ENCODE peak calls at places on chromosomes 4 and X, in five cellular contexts. Z is HepG2, E is HL-60, V is HCT116, J is prostate gland. C is an unnamed sample.

GRCh38 chrX:39935414-39936064 is 162.2 kb downstream of the BCOR start:
- DNase-seq in Z (peak; percentile 42), E (no peak), V (no peak), J (no peak), C (no peak)

GRCh38 chr4:44493924-44494323 is 45.3 kb upstream of the KCTD8 start:
- DNase-seq in Z (peak; percentile 20), E (no peak), V (no peak), J (no peak), C (no peak)

GRCh38 chrX:1178580-1179057 is 33.8 kb downstream of the CRLF2 start:
- DNase-seq in Z (no peak), E (no peak), V (no peak), J (no peak), C (no peak)

GRCh38 chrX:115339441-115340025 is 50.0 kb downstream of the LUZP4 start:
- DNase-seq in Z (no peak), E (no peak), V (no peak), J (no peak), C (no peak)

GRCh38 chrX:70509078-70509477 is 64.4 kb downstream of the DLG3 start:
- DNase-seq in Z (no peak), E (no peak), V (no peak), J (no peak), C (no peak)

GRCh38 chrX:74277846-74278245 is 26.1 kb upstream of the ZCCHC13 start:
- DNase-seq in Z (no peak), E (no peak), V (no peak), J (no peak), C (no peak)

GRCh38 chr4:140707325-140707724 is 48.9 kb downstream of the TBC1D9 start:
- DNase-seq in Z (no peak), E (no peak), V (no peak), J (no peak), C (no peak)

GRCh38 chrX:25083661-25084060 is 67.9 kb upstream of the ARX start:
- DNase-seq in Z (no peak), E (no peak), V (no peak), J (no peak), C (no peak)

GRCh38 chr4:5982156-5982973 is 35.9 kb downstream of the C4orf50 start:
- DNase-seq in Z (no peak), E (no peak), V (no peak), J (no peak), C (no peak)

GRCh38 chr4:138707746-138708145 is 307.8 kb upstream of the NOCT start:
- DNase-seq in Z (no peak), E (no peak), V (no peak), J (no peak), C (no peak)

GRCh38 chr4:121669163-121669550 is 27.6 kb downstream of the ANXA5 start:
- DNase-seq in Z (no peak), E (no peak), V (no peak), J (no peak), C (no peak)

GRCh38 chrX:1385251-1385794 is 6.6 kb downstream of the SLC25A6 start:
- DNase-seq in Z (no peak), E (no peak), V (no peak), J (no peak), C (no peak)

GRCh38 chr4:27490315-27490714 is 629.7 kb downstream of the STIM2 start:
- DNase-seq in Z (no peak), E (no peak), V (no peak), J (no peak), C (no peak)

GRCh38 chr4:152159773-152160172 is 376.1 kb downstream of the FBXW7 start:
- DNase-seq in Z (no peak), E (no peak), V (no peak), J (no peak), C (no peak)

GRCh38 chrX:39162322-39162721 is 361.1 kb downstream of the MID1IP1 start:
- DNase-seq in Z (no peak), E (no peak), V (no peak), J (no peak), C (no peak)

GRCh38 chr4:100165809-100166208 is 24.5 kb downstream of the DDIT4L start:
- DNase-seq in Z (no peak), E (peak; percentile 58), V (no peak), J (no peak), C (no peak)

GRCh38 chr4:19408488-19408887 is 843.2 kb upstream of the SLIT2 start:
- DNase-seq in Z (no peak), E (no peak), V (no peak), J (no peak), C (no peak)

GRCh38 chr4:43356786-43357185 is 464.3 kb downstream of the GRXCR1 start:
- DNase-seq in Z (peak; percentile 88), E (no peak), V (no peak), J (no peak), C (no peak)

GRCh38 chr4:6848717-6849305 is 60.8 kb upstream of the TBC1D14 start:
- DNase-seq in Z (no peak), E (no peak), V (no peak), J (no peak), C (no peak)

GRCh38 chrX:40544343-40545250 is 36.2 kb upstream of the ATP6AP2 start:
- DNase-seq in Z (peak; percentile 16), E (no peak), V (no peak), J (peak; percentile 5), C (no peak)

GRCh38 chr4:41373221-41373620 is 116.5 kb downstream of the UCHL1 start:
- DNase-seq in Z (no peak), E (no peak), V (no peak), J (no peak), C (no peak)

GRCh38 chr4:68589790-68590189 is 13.7 kb upstream of the UGT2B17 start:
- DNase-seq in Z (no peak), E (no peak), V (no peak), J (no peak), C (no peak)

GRCh38 chr4:182015893-182016292 is 227.3 kb upstream of the TENM3 start:
- DNase-seq in Z (no peak), E (no peak), V (no peak), J (no peak), C (no peak)

GRCh38 chrX:97039363-97040029 is 155.8 kb downstream of the RPA4 start:
- DNase-seq in Z (no peak), E (no peak), V (no peak), J (peak; percentile 8), C (no peak)

GRCh38 chr4:55635760-55636621 is at the start of gene NMU:
- DNase-seq in Z (peak; percentile 13), E (no peak), V (peak; percentile 67), J (peak; percentile 8), C (no peak)

GRCh38 chr4:16075061-16075460 is 8.8 kb downstream of the PROM1 start:
- DNase-seq in Z (no peak), E (no peak), V (no peak), J (no peak), C (no peak)

GRCh38 chr4:168695288-168695687 is 198.4 kb downstream of the PALLD start:
- DNase-seq in Z (no peak), E (no peak), V (no peak), J (no peak), C (no peak)

GRCh38 chr4:168701061-168701460 is 204.2 kb downstream of the PALLD start:
- DNase-seq in Z (no peak), E (no peak), V (no peak), J (no peak), C (no peak)

GRCh38 chr4:168694669-168695068 is 197.8 kb downstream of the PALLD start:
- DNase-seq in Z (no peak), E (no peak), V (no peak), J (peak; percentile 23), C (no peak)

GRCh38 chr4:168696828-168697227 is 200.0 kb downstream of the PALLD start:
- DNase-seq in Z (no peak), E (no peak), V (no peak), J (no peak), C (no peak)

GRCh38 chr4:168699224-168699878 is 202.5 kb downstream of the PALLD start:
- DNase-seq in Z (peak; percentile 57), E (no peak), V (no peak), J (no peak), C (no peak)
- TF ChIP-seq POLR2AphosphoS5 in Z (no peak), E (no peak), V (no peak), J (peak; percentile 41), C (no peak)

GRCh38 chrX:151762802-151763201 is 28.3 kb downstream of the CNGA2 start:
- DNase-seq in Z (no peak), E (no peak), V (no peak), J (no peak), C (no peak)
- H3K27me3 ChIP-seq in Z (no peaks in the 10 kb centered on the region), E (no peaks in the 10 kb centered on the region), V (no peaks in the 10 kb centered on the region), J (no peaks in the 10 kb centered on the region), C (no peaks in the 10 kb centered on the region)

DNA sequence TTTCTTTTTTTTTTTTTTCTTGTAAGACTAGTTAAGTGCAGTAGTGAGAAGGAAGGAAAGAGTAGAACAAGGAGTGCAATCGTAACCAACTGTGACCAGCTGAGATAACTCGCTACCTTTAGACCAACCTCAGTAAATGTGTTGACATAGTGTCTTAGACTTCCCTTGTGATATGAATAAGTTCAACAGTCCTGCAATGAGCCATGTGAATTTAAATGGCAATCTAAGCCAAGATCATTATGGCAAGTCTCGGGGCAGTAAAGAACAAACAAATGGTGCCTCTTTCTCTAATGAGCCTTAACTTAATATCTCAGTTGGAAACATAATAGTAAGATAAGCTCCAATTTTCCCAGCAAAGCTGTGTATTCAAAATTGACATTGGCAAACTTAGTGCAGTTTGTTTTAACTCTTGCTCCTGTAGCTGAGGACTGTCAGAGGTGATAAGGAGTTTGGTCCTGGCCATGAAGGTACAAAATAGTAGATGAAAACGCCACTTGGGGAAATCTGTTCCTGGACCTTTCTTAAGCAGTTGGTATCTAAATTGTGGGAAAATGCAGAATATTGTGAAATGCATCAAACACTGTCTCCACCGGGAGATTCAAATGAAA is 13.8 kb upstream of the RELL1 start:
- DNase-seq in Z (no peak), E (no peak), V (no peak), J (no peak), C (no peak)
- TF ChIP-seq POLR2AphosphoS5 in Z (no peak), E (no peak), V (no peak), J (no peak), C (no peak)

DNA sequence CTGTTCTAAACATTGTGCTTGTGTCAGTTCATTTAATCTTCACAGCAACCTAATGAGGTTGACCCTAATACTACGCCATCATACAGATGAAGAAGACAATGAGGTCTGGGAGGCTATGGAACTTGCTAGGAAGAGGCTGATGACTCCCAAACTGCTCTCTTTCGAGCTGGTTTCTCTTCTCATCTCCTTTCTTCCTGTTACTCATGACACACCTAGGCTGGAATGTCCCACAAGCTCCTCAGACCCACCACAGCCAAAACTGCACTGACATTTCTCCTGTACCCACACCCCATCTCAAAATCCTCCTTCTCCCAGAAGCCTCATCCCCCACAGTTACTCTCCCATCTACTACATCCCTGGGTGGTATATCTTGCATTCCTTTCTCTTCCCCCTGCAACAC is 27.4 kb upstream of the PJA1 start:
- DNase-seq in Z (no peak), E (no peak), V (no peak), J (no peak), C (no peak)
- H3K27me3 ChIP-seq in Z (no peaks in the 10 kb centered on the region), E (no peaks in the 10 kb centered on the region), V (no peaks in the 10 kb centered on the region), J (no peaks in the 10 kb centered on the region), C (no peaks in the 10 kb centered on the region)

GRCh38 chr4:24775209-24775608 is 20.2 kb upstream of the SOD3 start:
- DNase-seq in Z (no peak), E (no peak), V (no peak), J (no peak), C (no peak)

GRCh38 chr4:24775750-24776149 is 19.6 kb upstream of the SOD3 start:
- DNase-seq in Z (no peak), E (no peak), V (no peak), J (no peak), C (no peak)

GRCh38 chr4:24780936-24781538 is 14.3 kb upstream of the SOD3 start:
- DNase-seq in Z (no peak), E (no peak), V (no peak), J (no peak), C (no peak)

GRCh38 chr4:24777528-24777927 is 17.8 kb upstream of the SOD3 start:
- DNase-seq in Z (no peak), E (no peak), V (no peak), J (no peak), C (no peak)

GRCh38 chr4:24778427-24779225 is 16.7 kb upstream of the SOD3 start:
- DNase-seq in Z (no peak), E (no peak), V (no peak), J (no peak), C (no peak)
- TF ChIP-seq POLR2AphosphoS5 in Z (no peak), E (no peak), V (no peak), J (no peak), C (no peak)